ENCODE peak calls at places on chromosomes 3 and 15, in eight cellular contexts. Y is osteoblast, P is GM12878, U is neuronal stem cell, A is K562, Q is HCT116, W is H9, X is mammary epithelial cell. C is an unnamed sample. For H3K4me1, the result is how much of the 10 kb centered on the place peaks cover.

GRCh38 chr15:58114388-58114787 is 23.8 kb upstream of the AQP9 start:
- DNase-seq in P (no peak), Y (no peak), W (no peak), X (no peak), U (no peak), A (no peak), Q (no peak), C (no peak)

GRCh38 chr3:71064976-71065763 is 518.4 kb downstream of the FOXP1 start:
- DNase-seq in U (peak), X (peak), Q (no peak), P (no peak), Y (peak), W (peak), A (peak), C (no peak)

GRCh38 chr3:47910777-47911440 is 105.3 kb downstream of the MAP4 start:
- DNase-seq in X (peak), Q (peak), W (no peak), P (no peak), Y (no peak), A (peak), U (no peak), C (peak)

GRCh38 chr3:159032311-159032710 is 230.5 kb downstream of the MFSD1 start:
- DNase-seq in Y (peak), P (no peak), X (peak), W (no peak), U (no peak), A (no peak), Q (peak), C (no peak)

GRCh38 chr3:140597364-140597763 is 80.5 kb upstream of the TRIM42 start:
- DNase-seq in A (no peak), X (no peak), P (no peak), U (no peak), W (no peak), Q (no peak), Y (no peak), C (no peak)

GRCh38 chr3:62919784-62920183 is 44.6 kb upstream of the CADPS start:
- DNase-seq in P (no peak), U (no peak), Q (no peak), X (no peak), Y (no peak), A (no peak), W (no peak), C (no peak)

GRCh38 chr3:139954146-139954545 is 19.2 kb downstream of the CLSTN2 start:
- DNase-seq in Q (no peak), Y (no peak), X (no peak), U (no peak), W (no peak), P (no peak), A (no peak), C (no peak)

GRCh38 chr3:161977063-161977462 is 480.5 kb downstream of the OTOL1 start:
- DNase-seq in Y (no peak), W (no peak), P (no peak), U (no peak), A (no peak), X (peak), Q (no peak), C (no peak)

GRCh38 chr15:39363761-39364586 is 216.9 kb upstream of the THBS1 start:
- DNase-seq in U (no peak), Y (no peak), W (no peak), Q (no peak), X (no peak), A (no peak), P (no peak), C (no peak)
- H2AFZ ChIP-seq in U (no peak), Y (no peak), W (no peak), Q (no peak), X (no peak), A (peak), P (no peak), C (no peak)

DNA sequence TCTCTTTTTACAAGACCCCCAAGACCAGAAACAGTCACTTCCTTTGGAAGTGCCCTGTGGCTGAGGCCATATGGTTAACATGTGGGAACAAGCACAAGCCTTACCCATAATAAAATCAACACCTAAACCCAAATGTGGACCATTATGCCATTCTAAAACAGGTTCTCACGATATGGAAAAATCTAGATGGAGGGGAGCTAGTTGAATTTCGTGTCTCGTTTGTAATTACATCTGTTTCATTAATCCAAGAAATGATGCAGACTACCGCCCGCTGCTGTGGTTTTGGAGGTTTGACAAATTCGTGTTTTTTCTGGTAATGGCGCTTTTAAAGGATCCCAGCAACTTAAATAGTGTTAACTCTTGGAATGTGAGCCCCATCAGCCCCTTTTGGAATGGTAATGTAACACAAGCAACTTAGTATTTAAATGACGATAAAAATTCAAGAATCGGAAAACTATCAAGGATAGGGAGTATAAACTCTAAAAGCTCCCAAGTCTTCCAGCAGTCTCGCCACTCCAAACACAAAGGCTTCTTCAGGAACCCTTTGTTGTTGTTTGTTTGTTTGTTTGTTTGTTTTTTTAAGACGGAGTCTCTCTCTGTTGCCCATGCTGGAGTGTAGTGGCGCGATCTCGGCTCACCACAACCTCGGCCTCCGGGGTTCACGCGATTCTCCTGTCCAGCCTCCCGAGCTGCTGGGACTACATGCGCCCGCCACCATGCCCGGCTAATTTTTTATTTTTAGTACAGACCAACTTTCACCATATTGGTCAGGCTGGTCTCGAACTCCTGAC is 1.1 kb downstream of the CNBP start:
- DNase-seq in X (peak), P (no peak), W (no peak), A (peak), U (no peak), Q (no peak), Y (peak), C (peak)
- H3K4me1 ChIP-seq in X (under half), P (under half), W (under half), A (under half), U (under half), Q (under half), Y (under half), C (under half)

GRCh38 chr3:193832833-193833413 is 239.9 kb downstream of the OPA1 start:
- DNase-seq in W (no peak), P (no peak), U (no peak), Q (no peak), A (no peak), X (no peak), Y (no peak), C (no peak)

GRCh38 chr3:193833592-193833991 is 240.6 kb downstream of the OPA1 start:
- DNase-seq in W (no peak), P (no peak), X (no peak), U (no peak), Q (no peak), Y (no peak), A (no peak), C (no peak)

GRCh38 chr3:193830791-193831191 is 237.8 kb downstream of the OPA1 start:
- DNase-seq in Y (no peak), X (peak), Q (no peak), A (no peak), W (no peak), U (no peak), P (no peak), C (no peak)

GRCh38 chr3:193829781-193830180 is 236.8 kb downstream of the OPA1 start:
- DNase-seq in A (no peak), Q (peak), Y (peak), P (no peak), X (peak), W (no peak), U (no peak), C (no peak)

DNA sequence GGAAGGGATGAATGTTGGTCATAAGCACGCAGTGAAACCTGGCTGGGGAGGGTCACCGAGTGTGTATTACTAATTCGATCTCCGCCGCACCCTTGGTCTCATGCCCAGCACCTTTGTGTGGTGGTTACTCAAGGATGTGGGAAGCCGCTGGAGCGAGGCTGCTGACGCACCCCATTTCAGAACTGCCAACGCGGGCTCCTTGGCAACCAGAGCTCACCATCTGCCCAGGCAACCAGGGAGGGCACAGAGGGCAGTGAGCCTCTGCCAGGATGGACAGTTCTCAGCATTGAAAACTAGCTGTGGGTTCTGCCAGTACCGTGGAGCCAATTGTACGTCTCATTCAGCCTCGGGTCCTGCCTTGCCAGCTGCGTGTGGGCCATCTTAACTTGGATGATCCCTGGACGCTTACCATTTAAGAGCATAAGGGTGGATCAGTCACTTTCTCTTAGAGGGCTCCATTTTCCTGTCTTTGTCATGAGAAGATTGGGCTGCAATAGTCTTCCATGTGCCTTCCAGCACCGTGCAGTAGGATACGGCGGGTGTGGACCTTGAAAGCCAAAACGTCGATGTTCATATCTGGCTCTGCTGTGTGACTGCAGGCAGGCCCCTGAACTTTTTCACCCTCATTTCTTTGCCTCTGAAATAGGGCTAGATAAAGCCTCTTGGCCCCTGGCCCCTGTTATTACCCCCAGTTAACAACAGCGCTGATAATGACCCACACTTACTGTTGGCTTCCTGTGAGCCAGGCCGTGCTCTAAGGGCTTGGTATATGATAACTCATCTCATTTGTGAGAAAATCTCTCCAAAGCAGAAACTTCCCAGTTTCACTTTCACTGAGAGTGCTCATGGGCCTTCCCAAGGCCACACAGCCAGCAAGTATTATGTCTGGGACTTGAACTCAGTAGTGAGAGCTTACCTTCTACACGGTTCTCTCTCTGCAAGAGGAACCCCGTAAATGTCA is 238.8 kb downstream of the OPA1 start:
- DNase-seq in X (peak), Y (no peak), A (peak), Q (no peak), U (no peak), P (peak), W (no peak), C (no peak)
- H2AFZ ChIP-seq in X (peak), Y (no peak), A (peak), Q (no peak), U (no peak), P (peak), W (no peak), C (no peak)

GRCh38 chr15:28921336-28921735 is 35.6 kb downstream of the APBA2 start:
- DNase-seq in U (no peak), P (no peak), W (no peak), A (no peak), Q (no peak), X (no peak), Y (no peak), C (no peak)

GRCh38 chr15:28923726-28924280 is 38.0 kb downstream of the APBA2 start:
- DNase-seq in X (no peak), P (no peak), U (no peak), Q (no peak), A (no peak), Y (no peak), W (no peak), C (no peak)

GRCh38 chr15:28920781-28921331 is 35.1 kb downstream of the APBA2 start:
- DNase-seq in X (no peak), P (no peak), Y (no peak), U (no peak), A (no peak), W (no peak), Q (no peak), C (no peak)

GRCh38 chr15:28921925-28922711 is 36.3 kb downstream of the APBA2 start:
- DNase-seq in U (peak), A (no peak), P (no peak), X (no peak), Y (no peak), Q (no peak), W (peak), C (no peak)

GRCh38 chr15:28922712-28923012 is 36.9 kb downstream of the APBA2 start:
- DNase-seq in Q (no peak), U (no peak), P (no peak), W (no peak), A (no peak), X (no peak), Y (no peak), C (no peak)
- H3K4me1 ChIP-seq in Q (under half), U (under half), P (under half), W (under half), A (under half), X (under half), Y (under half), C (under half)

C was measured in SK-N-SH.